ENCODE peak calls at places on chromosomes 11 and 22, in seven cellular contexts. B is activated effector memory CD4-positive, alpha-beta T cell treated with Interleukin-2 at 50 U/mL for 16 hours; I is naive B cell; L is foreskin fibroblast; F is RPMI8226; O is pulmonary artery endothelial cell; Z is GM23248. D is an unnamed sample.

GRCh38 chr11:119166368-119167076 is 2.0 kb upstream of the NLRX1 start:
- DNase-seq in B (no peak), I (no peak), L (peak; percentile 51), F (no peak), O (no peak), Z (peak; percentile 75), D (no peak)

GRCh38 chr22:47591016-47591415 is 828.6 kb downstream of the TBC1D22A start:
- DNase-seq in B (no peak), I (no peak), L (no peak), F (no peak), O (no peak), Z (no peak), D (no peak)

GRCh38 chr11:92253945-92254344 is 29.3 kb downstream of the FAT3 start:
- DNase-seq in B (no peak), I (no peak), L (no peak), F (no peak), O (no peak), Z (peak; percentile 26), D (no peak)

GRCh38 chr11:63889344-63889743 is 27.6 kb downstream of the RCOR2 start:
- DNase-seq in B (no peak), I (no peak), L (no peak), F (no peak), O (no peak), Z (no peak), D (no peak)

GRCh38 chr11:62338218-62338617 is 970 bp downstream of the ASRGL1 start:
- DNase-seq in B (no peak), I (no peak), L (no peak), F (no peak), O (no peak), Z (no peak), D (no peak)

GRCh38 chr11:119380160-119380815 is 1.2 kb downstream of the USP2 start:
- DNase-seq in B (no peak), I (no peak), L (no peak), F (no peak), O (no peak), Z (peak; percentile 58), D (no peak)

GRCh38 chr11:82003671-82004148 is 730.0 kb downstream of the FAM181B start:
- DNase-seq in B (no peak), I (no peak), L (no peak), F (no peak), O (no peak), Z (peak; percentile 81), D (no peak)

GRCh38 chr22:35914665-35915476 is 113.8 kb downstream of the RBFOX2 start:
- DNase-seq in B (no peak), I (no peak), L (peak; percentile 86), F (no peak), O (peak; percentile 62), Z (peak; percentile 92), D (no peak)

GRCh38 chr11:17479284-17480214 is 2.9 kb upstream of the ABCC8 start:
- DNase-seq in B (no peak), I (no peak), L (peak; percentile 12), F (no peak), O (no peak), Z (peak; percentile 19), D (no peak)

GRCh38 chr11:77823775-77824174 is 2.8 kb downstream of the AAMDC start:
- DNase-seq in B (no peak), I (no peak), L (peak; percentile 2), F (no peak), O (no peak), Z (peak; percentile 53), D (no peak)

GRCh38 chr11:34916810-34917780 is 677 bp downstream of the PDHX start:
- DNase-seq in B (no peak), I (no peak), L (peak; percentile 14), F (no peak), O (no peak), Z (peak; percentile 60), D (no peak)

GRCh38 chr11:1520209-1520986 is 33.8 kb upstream of the MOB2 start:
- DNase-seq in B (no peak), I (no peak), L (no peak), F (no peak), O (no peak), Z (no peak), D (no peak)

GRCh38 chr11:120133216-120134105 is 4.5 kb downstream of the TRIM29 start:
- DNase-seq in B (no peak), I (no peak), L (no peak), F (no peak), O (no peak), Z (no peak), D (no peak)

GRCh38 chr11:46290598-46291309 is 13.3 kb downstream of the CREB3L1 start:
- DNase-seq in B (no peak), I (no peak), L (peak; percentile 98), F (peak; percentile 54), O (no peak), Z (peak; percentile 97), D (no peak)

GRCh38 chr22:38674888-38675287 is 6.9 kb upstream of the TOMM22 start:
- DNase-seq in B (no peak), I (no peak), L (no peak), F (no peak), O (no peak), Z (peak; percentile 26), D (no peak)

GRCh38 chr11:100683107-100683506 is 4.0 kb upstream of the ARHGAP42 start:
- DNase-seq in B (no peak), I (no peak), L (no peak), F (no peak), O (no peak), Z (no peak), D (no peak)

GRCh38 chr11:127506647-127507046 is 506.1 kb upstream of the KIRREL3 start:
- DNase-seq in B (no peak), I (no peak), L (no peak), F (no peak), O (no peak), Z (no peak), D (no peak)

GRCh38 chr11:85076535-85077330 is 550.4 kb downstream of the DLG2 start:
- DNase-seq in B (no peak), I (no peak), L (no peak), F (peak; percentile 49), O (no peak), Z (peak; percentile 55), D (no peak)

GRCh38 chr11:44812971-44813370 is 86.2 kb downstream of the TSPAN18 start:
- DNase-seq in B (no peak), I (no peak), L (no peak), F (no peak), O (no peak), Z (no peak), D (no peak)

GRCh38 chr22:39185601-39186012 is 33.1 kb upstream of the CBX7 start:
- DNase-seq in B (no peak), I (no peak), L (peak; percentile 87), F (no peak), O (no peak), Z (peak; percentile 98), D (no peak)

GRCh38 chr11:93579187-93579773 is 36.1 kb upstream of the SMCO4 start:
- DNase-seq in B (no peak), I (no peak), L (no peak), F (no peak), O (no peak), Z (no peak), D (no peak)

GRCh38 chr11:4672470-4672869 is 25.2 kb downstream of the OR51E2 start:
- DNase-seq in B (no peak), I (no peak), L (no peak), F (no peak), O (no peak), Z (no peak), D (no peak)

GRCh38 chr11:71267807-71268421 is 15.5 kb upstream of the SHANK2 start:
- DNase-seq in B (no peak), I (no peak), L (no peak), F (no peak), O (no peak), Z (no peak), D (no peak)

GRCh38 chr22:41976070-41976901 is 7.0 kb downstream of the SEPTIN3 start:
- DNase-seq in B (peak; percentile 30), I (peak; percentile 46), L (no peak), F (peak; percentile 59), O (no peak), Z (peak; percentile 42), D (no peak)

GRCh38 chr11:6746086-6746618 is 25.6 kb downstream of the OR2AG2 start:
- DNase-seq in B (peak; percentile 27), I (peak; percentile 60), L (no peak), F (peak; percentile 24), O (no peak), Z (no peak), D (no peak)

GRCh38 chr22:27510024-27510423 is 291.5 kb downstream of the MN1 start:
- DNase-seq in B (no peak), I (no peak), L (no peak), F (no peak), O (no peak), Z (no peak), D (no peak)

GRCh38 chr11:66880484-66881211 is 23.8 kb downstream of the LRFN4 start:
- DNase-seq in B (no peak), I (no peak), L (no peak), F (peak; percentile 92), O (no peak), Z (no peak), D (no peak)